ENCODE peak calls at places on chromosome 17, in five cellular contexts. E, U, O, B and J are unnamed samples.

GRCh38 chr17:56599566-56599965 is 6.1 kb downstream of the NOG start:
- DNase-seq in E (no peak), U (no peak), O (no peak), B (no peak), J (no peak)

GRCh38 chr17:47066095-47066494 is 87.0 kb upstream of the RPRML start:
- DNase-seq in E (no peak), U (no peak), O (no peak), B (no peak), J (no peak)

GRCh38 chr17:75454193-75454592 is 2.2 kb upstream of the TMEM94 start:
- DNase-seq in E (no peak), U (peak; percentile 37), O (no peak), B (no peak), J (no peak)

GRCh38 chr17:55348749-55349354 is 72.8 kb downstream of the MMD start:
- DNase-seq in E (no peak), U (peak; percentile 50), O (peak; percentile 27), B (peak; percentile 78), J (peak; percentile 75)

GRCh38 chr17:76013377-76013932 is 12.8 kb downstream of the CDK3 start:
- DNase-seq in E (no peak), U (no peak), O (no peak), B (no peak), J (no peak)

GRCh38 chr17:73586921-73587680 is 57.1 kb downstream of the SDK2 start:
- DNase-seq in E (no peak), U (no peak), O (no peak), B (peak; percentile 16), J (no peak)

GRCh38 chr17:17612085-17613022 is 20.8 kb upstream of the PEMT start:
- DNase-seq in E (no peak), U (no peak), O (no peak), B (no peak), J (no peak)

GRCh38 chr17:48406936-48407567 is 23.0 kb downstream of the SKAP1 start:
- DNase-seq in E (no peak), U (no peak), O (no peak), B (no peak), J (no peak)

GRCh38 chr17:62895650-62896301 is 70.3 kb upstream of the TANC2 start:
- DNase-seq in E (no peak), U (no peak), O (peak; percentile 69), B (peak; percentile 40), J (no peak)

GRCh38 chr17:77527394-77527793 is 386.6 kb downstream of the SEC14L1 start:
- DNase-seq in E (no peak), U (no peak), O (no peak), B (peak; percentile 59), J (no peak)

GRCh38 chr17:9244066-9245052 is 223.0 kb downstream of the NTN1 start:
- DNase-seq in E (no peak), U (no peak), O (no peak), B (peak; percentile 65), J (peak; percentile 25)

GRCh38 chr17:70447588-70447987 is 278.3 kb downstream of the KCNJ2 start:
- DNase-seq in E (no peak), U (no peak), O (no peak), B (no peak), J (no peak)

GRCh38 chr17:352421-353212 is at the start of gene RPH3AL:
- DNase-seq in E (peak; percentile 52), U (no peak), O (peak; percentile 40), B (no peak), J (no peak)

GRCh38 chr17:28716740-28717577 is 709 bp downstream of the RAB34 start:
- DNase-seq in E (no peak), U (no peak), O (peak; percentile 48), B (no peak), J (no peak)

GRCh38 chr17:63571632-63572310 is 21.5 kb downstream of the DCAF7 start:
- DNase-seq in E (no peak), U (no peak), O (peak; percentile 76), B (no peak), J (no peak)

GRCh38 chr17:45073414-45074070 is 12.4 kb downstream of the NMT1 start:
- DNase-seq in E (peak; percentile 30), U (no peak), O (peak; percentile 76), B (peak; percentile 49), J (no peak)

GRCh38 chr17:82984751-82985435 is 94.5 kb upstream of the METRNL start:
- DNase-seq in E (no peak), U (no peak), O (peak; percentile 12), B (no peak), J (no peak)

GRCh38 chr17:35214631-35215273 is 20.6 kb upstream of the SLC35G3 start:
- DNase-seq in E (no peak), U (peak; percentile 17), O (no peak), B (no peak), J (no peak)

GRCh38 chr17:16948587-16949376 is 23.1 kb downstream of the TNFRSF13B start:
- DNase-seq in E (no peak), U (no peak), O (no peak), B (no peak), J (no peak)

GRCh38 chr17:78135858-78136500 is 5.4 kb downstream of the TMC8 start:
- DNase-seq in E (no peak), U (no peak), O (no peak), B (no peak), J (no peak)